ENCODE peak calls at places on chromosome 9, in seven cellular contexts. G, I, S, Z, M, Q and V are unnamed samples.

GRCh38 chr9:130871395-130872057 is 25.1 kb downstream of the QRFP start:
- DNase-seq in Q (no peak), S (no peak), Z (no peak), I (no peak), M (no peak), G (no peak), V (no peak)

GRCh38 chr9:95494416-95495371 is 22.1 kb downstream of the PTCH1 start:
- DNase-seq in S (no peak), I (peak; percentile 70), M (peak; percentile 42), Z (peak; percentile 48), Q (peak; percentile 94), G (peak; percentile 65), V (peak; percentile 74)

GRCh38 chr9:95429096-95429495 is 87.7 kb downstream of the PTCH1 start:
- DNase-seq in G (no peak), S (no peak), Z (peak; percentile 36), M (no peak), I (no peak), Q (no peak), V (no peak)

GRCh38 chr9:94869415-94869838 is 142.9 kb downstream of the AOPEP start:
- DNase-seq in S (no peak), Q (no peak), M (no peak), Z (peak; percentile 81), G (no peak), I (no peak), V (peak; percentile 77)

GRCh38 chr9:105259731-105260612 is 15.5 kb downstream of the SLC44A1 start:
- DNase-seq in Z (no peak), I (no peak), G (no peak), M (no peak), S (no peak), Q (peak; percentile 74), V (no peak)

GRCh38 chr9:133184971-133185370 is 21.3 kb upstream of the GBGT1 start:
- DNase-seq in G (peak; percentile 59), I (peak; percentile 75), M (peak; percentile 83), S (peak; percentile 64), Q (peak; percentile 52), Z (peak; percentile 89), V (peak; percentile 78)

GRCh38 chr9:87531370-87532295 is 34.0 kb downstream of the DAPK1 start:
- DNase-seq in I (no peak), S (no peak), Z (no peak), Q (no peak), M (no peak), G (no peak), V (no peak)

GRCh38 chr9:124497441-124497840 is 9.8 kb downstream of the NR5A1 start:
- DNase-seq in M (no peak), I (no peak), Q (no peak), Z (no peak), G (no peak), S (no peak), V (no peak)

GRCh38 chr9:81666123-81666522 is 23.2 kb downstream of the TLE1 start:
- DNase-seq in Q (no peak), I (no peak), M (no peak), Z (no peak), G (no peak), S (no peak), V (peak; percentile 72)

GRCh38 chr9:112261133-112261532 is 72.3 kb downstream of the PTBP3 start:
- DNase-seq in M (no peak), Z (no peak), S (no peak), G (no peak), Q (no peak), I (no peak), V (no peak)

GRCh38 chr9:81266674-81267073 is 422.7 kb downstream of the TLE1 start:
- DNase-seq in M (no peak), S (peak; percentile 0), G (no peak), Q (no peak), Z (peak; percentile 13), I (no peak), V (peak; percentile 64)

GRCh38 chr9:83570359-83570758 is 32.2 kb upstream of the FRMD3 start:
- DNase-seq in Q (no peak), I (no peak), M (peak; percentile 43), Z (no peak), G (no peak), S (no peak), V (peak; percentile 4)

GRCh38 chr9:87290241-87290700 is 207.4 kb upstream of the DAPK1 start:
- DNase-seq in S (no peak), M (peak; percentile 27), G (peak; percentile 13), Q (no peak), I (peak; percentile 31), Z (peak; percentile 55), V (no peak)

GRCh38 chr9:3330792-3331420 is 194.9 kb downstream of the RFX3 start:
- DNase-seq in Z (peak; percentile 73), I (no peak), S (no peak), G (no peak), M (no peak), Q (no peak), V (peak; percentile 94)

GRCh38 chr9:135101486-135101885 is 14.0 kb downstream of the OLFM1 start:
- DNase-seq in S (no peak), Q (no peak), Z (no peak), I (no peak), M (no peak), G (no peak), V (no peak)

GRCh38 chr9:133257398-133258053 is 17.5 kb downstream of the ABO start:
- DNase-seq in S (no peak), G (no peak), I (no peak), Q (no peak), M (no peak), Z (no peak), V (no peak)

GRCh38 chr9:109117856-109118801 is 1.6 kb downstream of the TMEM245 start:
- DNase-seq in G (peak; percentile 61), S (no peak), Z (peak; percentile 62), M (peak; percentile 73), Q (no peak), I (peak; percentile 34), V (peak; percentile 88)

GRCh38 chr9:99056876-99057664 is 47.8 kb upstream of the TGFBR1 start:
- DNase-seq in M (no peak), I (no peak), G (no peak), S (no peak), Z (peak; percentile 94), Q (peak; percentile 32), V (peak; percentile 64)

GRCh38 chr9:111038336-111039202 is at the start of gene LPAR1:
- DNase-seq in Z (peak; percentile 80), G (peak; percentile 89), Q (no peak), I (peak; percentile 78), M (peak; percentile 77), S (peak; percentile 24), V (peak; percentile 32)

GRCh38 chr9:90966475-90967150 is 165.0 kb downstream of the SYK start:
- DNase-seq in I (no peak), Q (peak; percentile 5), Z (peak; percentile 68), M (no peak), S (no peak), G (no peak), V (peak; percentile 42)

GRCh38 chr9:125794708-125795107 is 47.5 kb downstream of the PBX3 start:
- DNase-seq in Z (no peak), I (no peak), M (no peak), S (no peak), Q (no peak), G (no peak), V (no peak)

DNA sequence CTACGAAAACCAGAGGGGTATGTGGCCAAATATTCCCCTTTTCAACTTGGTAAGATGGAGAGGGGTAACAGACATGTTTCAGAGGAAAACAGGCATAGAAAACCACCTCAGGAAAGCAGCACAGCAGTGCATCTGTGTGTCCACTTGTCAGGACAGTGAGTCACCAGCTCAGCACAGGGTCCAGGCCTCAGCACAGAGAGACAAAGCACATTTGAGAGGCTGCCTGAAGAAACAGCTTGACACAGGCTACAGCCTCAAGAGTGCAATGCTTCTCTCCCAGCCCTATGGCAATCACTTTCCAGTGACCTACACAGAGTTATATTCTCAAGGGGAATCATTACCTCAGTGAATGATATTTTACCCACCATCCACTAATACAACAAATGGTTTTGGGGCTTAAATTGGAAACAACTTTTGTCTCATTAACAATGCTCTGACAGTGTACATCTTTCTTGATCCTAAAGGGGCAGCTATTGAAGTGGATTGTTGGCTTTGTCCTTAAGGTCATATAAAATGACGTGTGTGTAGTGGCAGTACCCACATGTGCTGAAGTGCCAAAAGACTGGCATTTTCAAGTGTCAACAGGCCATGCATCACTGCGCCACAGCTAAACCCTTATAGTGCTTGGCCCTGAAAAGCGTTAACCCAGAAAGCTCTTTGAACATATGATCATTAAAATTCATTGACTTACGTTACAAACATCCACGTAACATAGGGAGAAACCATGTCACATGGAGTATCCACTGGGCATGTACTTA is 46.4 kb downstream of the ERMP1 start:
- DNase-seq in M (no peak), Q (no peak), Z (peak; percentile 8), I (no peak), S (no peak), G (no peak), V (no peak)
- TF ChIP-seq EZH2phosphoT487 in M (no peak), Q (no peak), Z (no peak), I (no peak), S (no peak), G (no peak), V (no peak)

GRCh38 chr9:34628656-34629491 is at the start of gene ARID3C:
- DNase-seq in Q (peak; percentile 48), Z (peak; percentile 72), G (peak; percentile 80), I (peak; percentile 69), S (no peak), M (peak; percentile 74), V (peak; percentile 28)
- TF ChIP-seq EZH2 in Q (no peak), Z (peak; percentile 93), G (peak; percentile 48), I (peak; percentile 85), S (no peak), M (peak; percentile 47), V (no peak)

DNA sequence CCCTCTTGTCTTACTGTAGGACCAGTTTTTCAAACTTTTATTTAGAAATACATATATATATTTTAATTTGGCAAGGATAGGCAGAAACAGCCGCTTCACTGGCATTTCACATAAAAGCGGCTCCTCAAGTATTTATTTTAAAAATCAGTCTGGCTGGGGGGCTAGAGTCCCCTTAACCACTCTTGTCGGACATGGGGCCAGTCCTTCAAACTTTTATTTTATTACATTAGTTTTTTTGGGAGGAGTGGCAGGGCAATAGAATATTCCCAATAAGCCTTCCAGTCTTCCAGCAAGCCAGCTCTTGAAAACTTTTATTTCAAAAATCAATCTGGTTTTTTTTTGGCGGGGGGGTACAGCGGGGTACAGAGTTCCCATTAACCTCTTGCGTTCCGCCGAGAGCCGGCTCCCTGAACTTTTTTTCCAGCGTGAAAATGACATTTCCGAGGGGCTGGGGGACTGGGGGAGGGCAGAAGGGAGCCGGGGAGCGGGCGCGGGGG is 641 bp upstream of the ZNF618 start:
- DNase-seq in I (no peak), M (no peak), Z (peak; percentile 47), Q (no peak), S (no peak), G (no peak), V (peak; percentile 2)
- TF ChIP-seq EZH2phosphoT487 in I (no peak), M (no peak), Z (no peak), Q (no peak), S (no peak), G (no peak), V (no peak)

DNA sequence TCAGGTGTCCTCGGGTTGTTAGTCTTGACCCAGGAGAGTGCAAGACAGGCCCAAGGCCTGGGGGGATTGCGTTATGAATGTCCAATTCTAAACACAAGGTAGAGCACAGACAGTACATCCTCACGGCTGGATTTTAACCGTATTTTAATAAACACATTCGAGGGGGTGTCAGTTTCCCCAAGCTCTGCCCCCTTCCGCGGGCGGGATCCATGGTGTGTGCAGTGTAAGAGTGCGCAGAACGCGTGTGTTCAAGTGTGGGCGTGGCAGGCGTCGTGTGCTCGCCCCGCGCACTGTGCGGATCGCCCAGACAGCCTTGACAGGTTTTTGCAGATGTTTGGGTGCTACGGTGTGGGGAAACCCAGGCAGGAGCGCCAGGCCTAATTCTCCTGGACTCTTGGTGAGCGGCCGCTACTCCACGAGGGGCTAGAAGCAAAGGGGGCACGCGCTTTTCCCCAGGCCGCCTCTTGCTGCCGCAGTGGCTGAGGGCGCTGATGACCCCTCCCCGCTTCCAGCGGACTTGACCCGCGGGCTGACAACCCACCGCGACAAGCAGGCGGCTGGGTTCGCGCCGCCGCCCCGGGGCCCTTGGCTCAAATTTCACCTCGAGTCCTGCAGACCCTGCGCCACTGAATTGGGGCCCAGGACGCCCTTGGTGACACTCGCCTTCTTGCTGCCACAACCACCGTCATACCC is 6.0 kb upstream of the DMRT3 start:
- DNase-seq in I (peak; percentile 65), Z (no peak), M (no peak), S (no peak), Q (no peak), G (peak; percentile 62), V (no peak)
- TF ChIP-seq EZH2 in I (peak; percentile 91), Z (no peak), M (no peak), S (no peak), Q (no peak), G (peak; percentile 34), V (no peak)